ENCODE peak calls at places on chromosomes 6 and 20, in six cellular contexts. One of them, this sample, is unnamed.
A peak's percentile ranks its signal among the peaks of the same experiment; 100 is the strongest.

GRCh38 chr6:168996106-168996505 is 257.5 kb downstream of the THBS2 start:
- DNase-seq in heart left ventricle: no peak
- DNase-seq in IMR-90: no peak
- DNase-seq in heart right ventricle: no peak
- DNase-seq in adrenal gland: no peak
- DNase-seq in fibroblast of lung: no peak
- DNase-seq in this sample: no peak

GRCh38 chr6:42729731-42730130 is 7.3 kb upstream of the PRPH2 start:
- DNase-seq in IMR-90: peak; percentile 47
- DNase-seq in heart right ventricle: no peak
- DNase-seq in heart left ventricle: no peak
- DNase-seq in adrenal gland: no peak
- DNase-seq in fibroblast of lung: peak; percentile 71
- DNase-seq in this sample: peak; percentile 18

GRCh38 chr6:4459981-4460380 is 316.2 kb upstream of the CDYL start:
- DNase-seq in adrenal gland: no peak
- DNase-seq in heart left ventricle: no peak
- DNase-seq in fibroblast of lung: no peak
- DNase-seq in IMR-90: no peak
- DNase-seq in heart right ventricle: no peak
- DNase-seq in this sample: no peak

GRCh38 chr20:46240065-46240464 is 68.2 kb downstream of the CDH22 start:
- DNase-seq in adrenal gland: no peak
- DNase-seq in heart right ventricle: no peak
- DNase-seq in fibroblast of lung: no peak
- DNase-seq in IMR-90: no peak
- DNase-seq in heart left ventricle: no peak
- DNase-seq in this sample: no peak

GRCh38 chr20:38471987-38472512 is 593 bp upstream of the RALGAPB start:
- DNase-seq in IMR-90: no peak
- DNase-seq in heart left ventricle: no peak
- DNase-seq in adrenal gland: no peak
- DNase-seq in heart right ventricle: no peak
- DNase-seq in fibroblast of lung: no peak
- DNase-seq in this sample: no peak

GRCh38 chr6:147577466-147577865 is 69.0 kb downstream of the SAMD5 start:
- DNase-seq in heart right ventricle: no peak
- DNase-seq in heart left ventricle: no peak
- DNase-seq in fibroblast of lung: no peak
- DNase-seq in adrenal gland: no peak
- DNase-seq in IMR-90: no peak
- DNase-seq in this sample: no peak

GRCh38 chr6:37650071-37650481 is 47.6 kb downstream of the MDGA1 start:
- DNase-seq in adrenal gland: no peak
- DNase-seq in IMR-90: no peak
- DNase-seq in fibroblast of lung: no peak
- DNase-seq in heart right ventricle: no peak
- DNase-seq in heart left ventricle: no peak
- DNase-seq in this sample: peak; percentile 34

GRCh38 chr6:28474441-28475219 is 31.3 kb upstream of the ZSCAN23 start:
- DNase-seq in fibroblast of lung: peak; percentile 82
- DNase-seq in adrenal gland: no peak
- DNase-seq in heart left ventricle: no peak
- DNase-seq in IMR-90: peak; percentile 92
- DNase-seq in heart right ventricle: no peak
- DNase-seq in this sample: no peak

GRCh38 chr20:16662462-16662861 is 67.4 kb upstream of the SNRPB2 start:
- DNase-seq in heart right ventricle: no peak
- DNase-seq in IMR-90: no peak
- DNase-seq in heart left ventricle: no peak
- DNase-seq in fibroblast of lung: no peak
- DNase-seq in adrenal gland: no peak
- DNase-seq in this sample: no peak

GRCh38 chr6:93177918-93178317 is 241.4 kb downstream of the EPHA7 start:
- DNase-seq in IMR-90: no peak
- DNase-seq in heart left ventricle: no peak
- DNase-seq in fibroblast of lung: no peak
- DNase-seq in heart right ventricle: no peak
- DNase-seq in adrenal gland: no peak
- DNase-seq in this sample: no peak

GRCh38 chr20:32820000-32820697 is 395 bp downstream of the MAPRE1 start:
- DNase-seq in fibroblast of lung: peak; percentile 56
- DNase-seq in adrenal gland: peak; percentile 54
- DNase-seq in IMR-90: peak; percentile 40
- DNase-seq in heart left ventricle: peak; percentile 80
- DNase-seq in heart right ventricle: peak; percentile 74
- DNase-seq in this sample: peak; percentile 74

GRCh38 chr6:27279513-27280063 is 32.1 kb downstream of the PRSS16 start:
- DNase-seq in adrenal gland: no peak
- DNase-seq in heart left ventricle: no peak
- DNase-seq in IMR-90: no peak
- DNase-seq in heart right ventricle: no peak
- DNase-seq in fibroblast of lung: no peak
- DNase-seq in this sample: no peak

GRCh38 chr6:90086517-90086916 is 192.2 kb downstream of the GJA10 start:
- DNase-seq in heart right ventricle: no peak
- DNase-seq in heart left ventricle: no peak
- DNase-seq in IMR-90: peak; percentile 54
- DNase-seq in fibroblast of lung: peak; percentile 83
- DNase-seq in adrenal gland: no peak
- DNase-seq in this sample: no peak

GRCh38 chr6:63759605-63760004 is 124.0 kb downstream of the PHF3 start:
- DNase-seq in IMR-90: no peak
- DNase-seq in heart right ventricle: no peak
- DNase-seq in heart left ventricle: no peak
- DNase-seq in fibroblast of lung: no peak
- DNase-seq in adrenal gland: no peak
- DNase-seq in this sample: no peak

GRCh38 chr6:123898669-123899068 is 95.0 kb downstream of the NKAIN2 start:
- DNase-seq in heart left ventricle: no peak
- DNase-seq in fibroblast of lung: no peak
- DNase-seq in heart right ventricle: no peak
- DNase-seq in adrenal gland: no peak
- DNase-seq in IMR-90: no peak
- DNase-seq in this sample: no peak
- H3K36me3 ChIP-seq in heart left ventricle: no peaks in the 10 kb centered on the region
- H3K36me3 ChIP-seq in fibroblast of lung: no peaks in the 10 kb centered on the region
- H3K36me3 ChIP-seq in heart right ventricle: no peaks in the 10 kb centered on the region
- H3K36me3 ChIP-seq in adrenal gland: no peaks in the 10 kb centered on the region
- H3K36me3 ChIP-seq in IMR-90: no peaks in the 10 kb centered on the region
- H3K36me3 ChIP-seq in this sample: no peaks in the 10 kb centered on the region

GRCh38 chr20:34070079-34070439 is 42.0 kb downstream of the EIF2S2 start:
- DNase-seq in heart right ventricle: no peak
- DNase-seq in IMR-90: no peak
- DNase-seq in fibroblast of lung: no peak
- DNase-seq in adrenal gland: no peak
- DNase-seq in heart left ventricle: no peak
- DNase-seq in this sample: no peak
- TF ChIP-seq CTCF in heart right ventricle: no peak
- TF ChIP-seq CTCF in IMR-90: no peak
- TF ChIP-seq CTCF in fibroblast of lung: no peak
- TF ChIP-seq CTCF in adrenal gland: no peak
- TF ChIP-seq CTCF in heart left ventricle: no peak
- TF ChIP-seq CTCF in this sample: no peak

DNA sequence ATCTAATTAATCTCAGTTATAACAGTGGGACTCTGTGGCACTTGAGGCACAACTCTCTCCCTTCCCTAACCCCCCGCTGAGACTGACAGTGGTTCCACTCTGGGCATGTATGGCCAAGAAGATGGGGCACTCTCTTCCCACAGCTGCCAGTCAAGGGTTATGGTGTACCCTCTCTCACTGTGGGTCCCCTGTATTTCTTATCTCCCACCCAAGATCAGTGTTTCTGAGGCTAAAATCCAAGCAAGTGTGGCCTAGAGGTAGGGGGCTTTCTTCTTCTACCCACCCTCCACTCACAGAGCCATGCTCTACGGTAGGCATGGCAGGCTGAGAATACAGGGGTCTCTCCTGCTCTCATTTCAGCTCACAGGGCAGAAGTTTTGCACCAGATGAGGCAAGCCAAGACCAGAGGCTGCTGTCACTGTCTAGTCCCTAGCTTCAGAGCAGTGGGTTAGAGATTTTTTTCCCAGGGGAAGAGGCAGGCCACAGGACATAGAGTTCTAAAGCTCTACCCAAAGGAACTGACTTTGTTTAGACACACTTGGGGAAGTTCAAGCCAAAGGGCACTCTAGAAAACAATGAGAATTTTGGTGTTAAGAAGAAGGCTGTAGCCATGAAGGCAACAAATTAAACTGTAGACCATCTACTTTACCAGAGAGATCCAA is 31.7 kb upstream of the HINT3 start:
- DNase-seq in heart right ventricle: no peak
- DNase-seq in heart left ventricle: no peak
- DNase-seq in adrenal gland: no peak
- DNase-seq in fibroblast of lung: no peak
- DNase-seq in IMR-90: no peak
- DNase-seq in this sample: no peak
- H3K36me3 ChIP-seq in heart right ventricle: peaks cover 71% of the 10 kb centered on the region
- H3K36me3 ChIP-seq in heart left ventricle: peaks cover 85% of the 10 kb centered on the region
- H3K36me3 ChIP-seq in adrenal gland: peaks cover 78% of the 10 kb centered on the region
- H3K36me3 ChIP-seq in fibroblast of lung: no peaks in the 10 kb centered on the region
- H3K36me3 ChIP-seq in IMR-90: peaks cover 30% of the 10 kb centered on the region
- H3K36me3 ChIP-seq in this sample: peaks cover 11% of the 10 kb centered on the region

DNA sequence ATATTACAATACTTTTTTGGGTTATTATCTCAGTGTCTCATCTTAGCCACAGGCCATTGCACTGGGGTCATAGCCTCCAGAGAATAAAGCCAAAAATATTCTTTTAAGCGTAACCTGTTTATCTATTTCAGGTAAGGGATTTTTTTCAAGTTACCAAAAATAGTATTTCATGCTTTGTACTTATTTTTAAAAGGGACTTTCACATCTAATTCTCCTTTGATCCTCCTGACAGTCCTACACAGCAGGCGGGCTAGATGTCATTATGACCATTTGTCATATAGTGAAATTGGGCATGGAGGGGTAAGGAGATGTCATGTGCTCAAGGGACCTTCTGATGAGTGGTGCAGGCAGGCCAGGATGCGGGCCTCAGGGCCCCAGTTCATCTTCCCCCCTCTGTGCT is 68.9 kb downstream of the TBC1D7 start:
- DNase-seq in heart right ventricle: no peak
- DNase-seq in IMR-90: no peak
- DNase-seq in heart left ventricle: no peak
- DNase-seq in adrenal gland: no peak
- DNase-seq in fibroblast of lung: no peak
- DNase-seq in this sample: no peak
- TF ChIP-seq CTCF in heart right ventricle: no peak
- TF ChIP-seq CTCF in IMR-90: no peak
- TF ChIP-seq CTCF in heart left ventricle: no peak
- TF ChIP-seq CTCF in adrenal gland: no peak
- TF ChIP-seq CTCF in fibroblast of lung: no peak
- TF ChIP-seq CTCF in this sample: no peak